ENCODE peak calls at places on chromosomes 5 and 9, in eight cellular contexts. D is spleen, O is mucosa of descending colon, M is sigmoid colon, H is testis, Z is left lung, C is cardiac muscle cell, K is adrenal gland. N is an unnamed sample.

GRCh38 chr5:173969167-173970049 is 19.6 kb upstream of the C5orf47 start:
- DNase-seq in D (no peak), O (no peak), M (no peak), H (no peak), Z (no peak), C (peak; percentile 54), K (no peak), N (no peak)

GRCh38 chr5:16615737-16616535 is 861 bp downstream of the RETREG1 start:
- DNase-seq in D (peak; percentile 75), O (peak; percentile 21), M (no peak), H (no peak), Z (no peak), C (no peak), K (no peak), N (peak; percentile 12)

GRCh38 chr9:92146610-92147009 is 31.4 kb upstream of the SPTLC1 start:
- DNase-seq in D (no peak), O (no peak), M (no peak), H (peak; percentile 29), Z (no peak), C (peak; percentile 58), K (no peak), N (no peak)

GRCh38 chr9:108463927-108464606 is 391.7 kb downstream of the ACTL7B start:
- DNase-seq in D (no peak), O (peak; percentile 38), M (no peak), H (no peak), Z (no peak), C (peak; percentile 49), K (no peak), N (no peak)

GRCh38 chr5:603081-603998 is 8.8 kb upstream of the CEP72 start:
- DNase-seq in D (peak; percentile 68), O (no peak), M (peak; percentile 62), H (no peak), Z (no peak), C (no peak), K (no peak), N (no peak)

GRCh38 chr9:123597073-123597472 is 241.1 kb downstream of the CRB2 start:
- DNase-seq in D (no peak), O (no peak), M (no peak), H (no peak), Z (no peak), C (no peak), K (no peak), N (no peak)

GRCh38 chr9:15149450-15149849 is 157.6 kb downstream of the TTC39B start:
- DNase-seq in D (no peak), O (no peak), M (no peak), H (no peak), Z (no peak), C (peak; percentile 34), K (no peak), N (peak; percentile 23)

GRCh38 chr9:108478431-108478837 is 377.4 kb downstream of the ACTL7B start:
- DNase-seq in D (no peak), O (peak; percentile 45), M (peak; percentile 64), H (no peak), Z (peak; percentile 41), C (peak; percentile 92), K (peak; percentile 77), N (peak; percentile 88)

GRCh38 chr9:6413365-6414263 is 615 bp downstream of the UHRF2 start:
- DNase-seq in D (peak; percentile 93), O (peak; percentile 51), M (no peak), H (peak; percentile 48), Z (peak; percentile 41), C (no peak), K (peak; percentile 42), N (no peak)

GRCh38 chr9:131266301-131267229 is 9.7 kb downstream of the FAM78A start:
- DNase-seq in D (peak; percentile 84), O (no peak), M (no peak), H (peak; percentile 67), Z (no peak), C (no peak), K (no peak), N (peak; percentile 26)

GRCh38 chr9:87381746-87382145 is 115.9 kb upstream of the DAPK1 start:
- DNase-seq in D (no peak), O (no peak), M (no peak), H (no peak), Z (no peak), C (peak; percentile 11), K (no peak), N (no peak)
- H3K4me1 ChIP-seq in D (no peaks in the 10 kb centered on the region), O (no peaks in the 10 kb centered on the region), M (peaks cover 16% of the 10 kb centered on the region), H (peaks cover 10% of the 10 kb centered on the region), Z (peaks cover 8% of the 10 kb centered on the region), C (no peaks in the 10 kb centered on the region), K (no peaks in the 10 kb centered on the region), N (no peaks in the 10 kb centered on the region)

DNA sequence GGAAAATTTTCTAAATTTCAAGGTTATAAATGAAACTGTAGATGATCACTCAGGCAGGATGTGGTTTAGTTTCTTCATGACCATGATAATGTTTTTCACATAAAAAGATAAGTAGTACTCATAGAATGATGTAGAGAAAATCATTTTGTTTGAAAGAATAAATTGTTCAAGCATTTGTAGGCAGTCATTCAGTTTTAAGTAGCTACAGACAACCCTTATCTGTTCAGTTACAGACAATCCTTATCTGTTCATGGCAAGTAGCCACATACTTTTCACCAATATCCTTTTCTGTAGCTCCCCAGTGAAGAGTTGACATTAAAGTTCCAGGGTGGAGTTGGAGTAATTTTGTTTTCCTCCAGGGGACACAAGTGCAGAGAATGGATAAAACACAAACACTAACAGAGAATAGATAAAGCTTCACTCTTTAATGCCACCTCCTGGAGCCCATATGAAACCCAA is 278.1 kb upstream of the TNC start:
- DNase-seq in D (no peak), O (no peak), M (no peak), H (no peak), Z (no peak), C (peak; percentile 31), K (no peak), N (no peak)
- TF ChIP-seq CTCF in D (no peak), O (no peak), M (no peak), H (no peak), Z (no peak), C (no peak), K (no peak), N (peak; percentile 21)

DNA sequence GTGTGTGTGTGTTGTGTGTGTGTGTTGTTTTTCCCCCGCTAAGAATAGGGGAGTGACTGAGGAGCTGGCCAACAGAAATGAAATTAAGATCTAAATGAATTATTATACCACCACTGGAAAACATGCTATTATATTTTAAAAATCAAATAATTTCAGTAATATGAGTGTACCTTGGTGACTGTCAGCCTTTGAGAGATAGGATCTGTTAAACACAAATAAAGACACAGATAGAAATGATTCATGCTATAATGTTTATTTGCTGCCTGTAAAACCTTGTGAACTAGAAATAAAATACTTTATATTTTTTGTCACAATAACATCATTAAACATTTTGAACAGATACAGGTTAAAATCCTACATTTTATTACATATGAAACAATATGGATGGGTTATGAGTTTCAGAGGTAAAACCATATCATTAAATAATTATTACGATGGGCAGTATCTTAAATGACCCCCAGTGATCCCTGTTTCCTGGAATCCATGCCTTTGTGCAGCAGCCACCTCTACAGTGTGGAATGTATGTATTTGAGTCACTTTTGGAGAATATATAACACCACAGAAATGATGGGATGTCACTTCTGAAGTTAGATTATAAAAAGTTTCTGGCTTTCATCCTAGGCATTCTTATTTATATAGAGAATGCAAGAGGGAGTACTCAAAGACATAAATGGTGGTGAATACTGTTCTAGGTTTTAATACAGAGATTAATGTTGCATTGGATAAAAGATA is 617.2 kb downstream of the CDH18 start:
- DNase-seq in D (no peak), O (no peak), M (no peak), H (no peak), Z (no peak), C (no peak), K (no peak), N (no peak)
- H3K4me1 ChIP-seq in D (no peaks in the 10 kb centered on the region), O (no peaks in the 10 kb centered on the region), M (no peaks in the 10 kb centered on the region), H (no peaks in the 10 kb centered on the region), Z (no peaks in the 10 kb centered on the region), C (no peaks in the 10 kb centered on the region), K (no peaks in the 10 kb centered on the region), N (no peaks in the 10 kb centered on the region)

GRCh38 chr5:139711067-139711851 is 63.1 kb downstream of the CXXC5 start:
- DNase-seq in D (peak; percentile 87), O (peak; percentile 40), M (no peak), H (no peak), Z (no peak), C (peak; percentile 52), K (no peak), N (no peak)
- TF ChIP-seq CTCF in D (no peak), O (no peak), M (no peak), H (no peak), Z (no peak), C (peak; percentile 25), K (no peak), N (peak; percentile 29)

DNA sequence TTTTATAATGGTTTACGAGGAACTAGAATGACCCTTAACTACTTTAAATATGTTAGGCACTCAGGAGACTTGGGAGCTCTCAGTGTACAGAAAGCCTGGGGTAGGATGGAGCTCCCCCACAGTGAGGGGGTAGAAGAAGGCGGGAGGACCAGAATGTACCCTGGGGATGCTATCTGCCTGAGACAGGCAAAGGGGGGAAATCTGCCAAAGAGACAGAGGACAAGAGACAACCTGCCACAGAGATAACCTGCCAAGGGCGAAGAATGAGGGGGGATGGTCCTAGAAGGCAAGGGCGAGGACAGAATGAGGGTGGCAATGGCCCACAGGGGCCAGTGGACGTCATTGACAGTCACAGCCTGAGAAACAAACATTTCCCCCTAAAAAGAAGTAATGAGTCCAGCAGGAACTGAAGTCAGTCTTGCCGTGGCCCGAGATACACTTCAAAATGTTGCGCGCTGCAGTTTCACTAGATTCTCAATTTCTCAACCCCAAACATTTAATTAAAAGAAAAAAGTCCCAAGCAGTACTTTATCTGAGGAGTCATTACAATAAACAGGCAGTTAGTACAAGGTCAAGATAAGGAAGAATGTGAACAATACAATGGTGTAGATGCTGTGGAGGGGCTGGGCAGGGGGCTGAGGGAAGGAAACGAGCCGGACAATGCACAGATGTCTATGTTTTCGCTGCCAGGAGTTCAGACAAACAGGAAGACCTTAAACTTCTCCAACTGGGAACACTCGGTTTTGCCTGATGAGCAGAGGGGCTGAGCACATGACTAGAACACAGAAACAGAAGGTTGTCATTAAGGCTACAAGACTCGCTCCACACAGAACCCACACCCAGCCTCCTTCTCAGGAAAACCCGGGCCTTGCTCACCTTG is 125.0 kb downstream of the LHFPL2 start:
- DNase-seq in D (no peak), O (no peak), M (no peak), H (no peak), Z (no peak), C (peak; percentile 82), K (no peak), N (no peak)
- H3K4me1 ChIP-seq in D (peaks cover 16% of the 10 kb centered on the region), O (peaks cover 6% of the 10 kb centered on the region), M (peaks cover 80% of the 10 kb centered on the region), H (peaks cover 21% of the 10 kb centered on the region), Z (peaks cover 28% of the 10 kb centered on the region), C (peaks cover 98% of the 10 kb centered on the region), K (peaks cover 78% of the 10 kb centered on the region), N (peaks cover 28% of the 10 kb centered on the region)

DNA sequence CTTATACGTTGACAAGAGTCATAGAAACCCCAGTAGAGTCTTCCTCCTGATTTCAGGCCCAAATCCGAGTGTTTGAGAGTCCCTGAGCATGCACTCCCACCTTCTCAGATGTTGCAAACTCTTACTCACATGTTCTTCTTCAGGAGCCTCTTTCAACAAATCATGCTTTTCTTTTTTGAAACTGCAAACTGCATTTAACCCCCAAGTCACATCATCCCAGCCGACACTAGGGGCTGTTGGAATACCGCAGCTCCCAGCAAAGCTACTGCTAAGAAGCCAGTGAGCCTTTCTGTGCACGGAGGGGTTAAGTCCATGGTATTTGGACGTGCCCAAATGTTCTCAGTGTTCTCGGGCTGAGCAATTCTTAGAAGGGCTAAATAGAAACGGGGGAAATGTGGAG is 282.9 kb downstream of the NFIB start:
- DNase-seq in D (no peak), O (no peak), M (peak; percentile 68), H (peak; percentile 57), Z (no peak), C (peak; percentile 95), K (no peak), N (peak; percentile 66)
- TF ChIP-seq CTCF in D (no peak), O (no peak), M (peak; percentile 35), H (peak; percentile 9), Z (no peak), C (peak; percentile 53), K (no peak), N (peak; percentile 48)